ENCODE peak calls at places on chromosome 11, in seven cellular contexts. M, L, T, R, B, D and C are unnamed samples.

GRCh38 chr11:74681686-74682651 is 49.3 kb downstream of the CHRDL2 start:
- DNase-seq in M (peak), L (peak), T (no peak), R (no peak), B (peak), D (no peak), C (no peak)

GRCh38 chr11:28585007-28585406 is 476.8 kb downstream of the METTL15 start:
- DNase-seq in M (no peak), L (no peak), T (no peak), R (no peak), B (no peak), D (no peak), C (no peak)

GRCh38 chr11:1893581-1894359 is 2.1 kb upstream of the PRR33 start:
- DNase-seq in M (no peak), L (peak), T (no peak), R (no peak), B (no peak), D (no peak), C (no peak)

GRCh38 chr11:47143322-47143721 is 33.4 kb downstream of the ARFGAP2 start:
- DNase-seq in M (no peak), L (no peak), T (no peak), R (no peak), B (no peak), D (no peak), C (no peak)

GRCh38 chr11:84333196-84333595 is 1047.0 kb upstream of the CCDC90B start:
- DNase-seq in M (no peak), L (no peak), T (no peak), R (no peak), B (no peak), D (no peak), C (no peak)

GRCh38 chr11:46272816-46273427 is 4.5 kb upstream of the CREB3L1 start:
- DNase-seq in M (peak), L (no peak), T (no peak), R (no peak), B (peak), D (peak), C (no peak)

GRCh38 chr11:29802522-29802921 is 214.3 kb downstream of the KCNA4 start:
- DNase-seq in M (no peak), L (no peak), T (no peak), R (no peak), B (no peak), D (no peak), C (no peak)

GRCh38 chr11:69913591-69914285 is 94.5 kb upstream of the FGF3 start:
- DNase-seq in M (no peak), L (peak), T (no peak), R (no peak), B (peak), D (no peak), C (no peak)

GRCh38 chr11:36374726-36375125 is 78.6 kb downstream of the PRR5L start:
- DNase-seq in M (no peak), L (no peak), T (no peak), R (no peak), B (no peak), D (no peak), C (no peak)

GRCh38 chr11:68263444-68264035 is 8.2 kb downstream of the C11orf24 start:
- DNase-seq in M (no peak), L (no peak), T (no peak), R (no peak), B (no peak), D (no peak), C (no peak)

GRCh38 chr11:116641561-116642045 is 131.2 kb downstream of the BUD13 start:
- DNase-seq in M (no peak), L (peak), T (peak), R (peak), B (no peak), D (peak), C (no peak)
- TF ChIP-seq CTCF in M (peak), L (peak), T (peak), R (peak), B (no peak), D (peak), C (no peak)

GRCh38 chr11:79809487-79809886 is 368.7 kb upstream of the TENM4 start:
- DNase-seq in M (no peak), L (no peak), T (no peak), R (no peak), B (no peak), D (no peak), C (no peak)

GRCh38 chr11:79807506-79807905 is 366.7 kb upstream of the TENM4 start:
- DNase-seq in M (no peak), L (no peak), T (no peak), R (no peak), B (no peak), D (no peak), C (no peak)
- TF ChIP-seq CTCF in M (no peak), L (no peak), T (no peak), R (no peak), B (no peak), D (no peak), C (no peak)

DNA sequence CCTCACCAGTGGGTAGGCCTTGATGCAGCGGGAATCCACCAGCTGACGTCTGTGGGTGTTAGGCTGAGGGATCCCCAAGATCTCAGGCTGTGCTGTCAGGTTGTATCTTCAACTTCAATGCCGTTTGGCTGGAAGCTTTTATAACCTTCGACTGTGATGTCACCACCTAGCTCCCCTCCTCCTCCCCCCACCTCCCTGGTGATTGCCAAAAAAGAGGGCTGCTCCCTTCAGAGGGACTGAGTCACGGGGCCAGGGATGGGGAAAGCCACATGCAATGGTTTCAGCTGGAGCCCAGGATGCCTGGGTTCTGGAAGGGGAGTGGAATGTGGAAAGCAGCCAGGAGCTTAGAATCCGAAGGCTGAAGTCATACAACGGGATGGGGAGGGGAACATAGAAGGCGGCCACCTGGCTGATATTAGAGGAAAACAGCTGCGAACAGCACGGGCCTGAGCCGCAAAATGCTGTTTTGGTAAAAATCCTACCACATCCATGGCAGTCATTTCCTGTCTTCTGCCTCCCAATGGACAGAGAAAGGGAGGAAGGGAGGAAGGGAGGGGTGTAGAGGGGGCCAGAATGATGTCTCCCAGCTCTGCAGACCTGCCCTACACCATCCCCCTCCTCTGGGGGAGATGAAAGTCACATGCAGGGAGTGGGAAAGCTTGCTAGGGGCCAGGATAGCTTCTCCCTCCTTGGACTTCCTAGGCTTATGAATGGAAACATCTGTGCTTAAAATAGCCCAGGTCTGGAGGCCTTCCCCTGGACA is at the start of gene LRRN4CL:
- DNase-seq in M (no peak), L (no peak), T (no peak), R (no peak), B (no peak), D (peak), C (no peak)
- TF ChIP-seq CTCF in M (no peak), L (no peak), T (no peak), R (no peak), B (no peak), D (no peak), C (no peak)

GRCh38 chr11:128627666-128628342 is 40.4 kb upstream of the ETS1 start:
- DNase-seq in M (no peak), L (no peak), T (no peak), R (no peak), B (no peak), D (no peak), C (peak)
- TF ChIP-seq CTCF in M (no peak), L (no peak), T (peak), R (no peak), B (no peak), D (no peak), C (no peak)

DNA sequence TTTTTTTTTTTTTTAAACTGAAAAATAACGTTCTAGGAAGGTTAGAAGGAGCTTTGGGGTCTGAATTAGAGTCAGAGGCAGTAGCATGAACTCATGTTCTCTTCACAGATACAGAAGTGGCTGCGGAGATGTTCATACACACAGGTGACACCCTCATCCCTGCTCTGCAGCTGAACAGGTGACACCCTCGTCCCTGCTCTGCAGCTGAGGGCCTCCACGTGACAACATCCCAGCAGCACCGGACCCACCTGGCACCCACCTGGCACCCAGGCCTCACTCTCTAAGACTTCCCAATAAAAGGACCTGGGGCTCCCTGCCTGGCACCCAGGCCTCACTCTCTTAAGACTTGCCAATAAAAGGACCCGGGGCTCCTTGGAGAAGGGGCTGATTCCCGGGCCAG is 19.8 kb downstream of the DRD4 start:
- DNase-seq in M (no peak), L (no peak), T (no peak), R (no peak), B (no peak), D (no peak), C (no peak)
- TF ChIP-seq CTCF in M (no peak), L (no peak), T (no peak), R (no peak), B (no peak), D (no peak), C (no peak)